ENCODE peak calls at places on chromosomes 16 and 17, in eight cellular contexts. P, O, S, F, L, A, Y and C are unnamed samples.

GRCh38 chr16:69579783-69580182 is 14.0 kb downstream of the NFAT5 start:
- DNase-seq in F (no peak), O (no peak), L (no peak), S (no peak), A (no peak), Y (no peak), P (no peak), C (no peak)

GRCh38 chr17:77842148-77842905 is 116.2 kb upstream of the TNRC6C start:
- DNase-seq in S (no peak), Y (peak), P (peak), L (no peak), F (no peak), O (peak), A (peak), C (no peak)

GRCh38 chr16:48499822-48500440 is 110.0 kb downstream of the N4BP1 start:
- DNase-seq in A (no peak), S (no peak), L (no peak), Y (peak), F (no peak), P (peak), O (no peak), C (no peak)

GRCh38 chr17:17008998-17009397 is 33.3 kb upstream of the MPRIP start:
- DNase-seq in Y (no peak), A (peak), F (no peak), S (no peak), P (no peak), L (no peak), O (no peak), C (no peak)

GRCh38 chr16:20884240-20884556 is 16.0 kb downstream of the DCUN1D3 start:
- DNase-seq in O (no peak), P (no peak), Y (no peak), S (no peak), L (no peak), F (no peak), A (no peak), C (no peak)

GRCh38 chr17:38844261-38844757 is 9.2 kb downstream of the RPL23 start:
- DNase-seq in A (no peak), S (no peak), F (no peak), Y (no peak), P (no peak), L (no peak), O (no peak), C (no peak)

GRCh38 chr17:43405861-43406260 is 7.1 kb downstream of the ARL4D start:
- DNase-seq in S (no peak), P (no peak), O (no peak), L (no peak), Y (no peak), A (no peak), F (no peak), C (no peak)

GRCh38 chr17:45170280-45170975 is 8.8 kb downstream of the HEXIM2 start:
- DNase-seq in P (no peak), A (no peak), Y (no peak), O (no peak), F (no peak), S (no peak), L (no peak), C (no peak)

GRCh38 chr17:32882029-32882428 is 5.1 kb upstream of the MYO1D start:
- DNase-seq in P (no peak), F (no peak), A (no peak), S (no peak), Y (no peak), L (no peak), O (no peak), C (no peak)

GRCh38 chr17:17567631-17568030 is 23.9 kb downstream of the PEMT start:
- DNase-seq in P (peak), F (no peak), O (no peak), L (no peak), A (peak), S (peak), Y (peak), C (no peak)

GRCh38 chr17:80931421-80932265 is 60.0 kb upstream of the CHMP6 start:
- DNase-seq in O (peak), L (no peak), F (no peak), P (no peak), Y (no peak), S (no peak), A (no peak), C (no peak)

GRCh38 chr16:88119881-88120280 is 168.6 kb downstream of the BANP start:
- DNase-seq in O (no peak), P (no peak), Y (no peak), L (no peak), F (no peak), A (no peak), S (no peak), C (no peak)

GRCh38 chr17:6796017-6796886 is 20.2 kb downstream of the FBXO39 start:
- DNase-seq in A (no peak), O (no peak), Y (no peak), S (no peak), F (no peak), L (no peak), P (no peak), C (no peak)

GRCh38 chr16:66130296-66130910 is 236.1 kb upstream of the CDH5 start:
- DNase-seq in F (no peak), L (no peak), A (no peak), O (no peak), P (no peak), Y (no peak), S (no peak), C (no peak)

GRCh38 chr17:7084058-7084457 is 4.0 kb upstream of the CLEC10A start:
- DNase-seq in A (no peak), P (peak), S (no peak), F (no peak), O (no peak), L (no peak), Y (no peak), C (no peak)

GRCh38 chr17:80927791-80928216 is 63.8 kb upstream of the CHMP6 start:
- DNase-seq in S (no peak), L (no peak), F (no peak), P (no peak), Y (peak), A (no peak), O (no peak), C (no peak)

GRCh38 chr17:75485688-75486087 is 29.3 kb downstream of the TMEM94 start:
- DNase-seq in O (no peak), Y (no peak), S (no peak), P (no peak), L (no peak), A (no peak), F (no peak), C (no peak)

GRCh38 chr17:75488693-75489510 is 26.4 kb downstream of the CASKIN2 start:
- DNase-seq in S (no peak), P (no peak), A (no peak), Y (no peak), O (no peak), L (no peak), F (no peak), C (no peak)

GRCh38 chr17:75486951-75487350 is 28.4 kb downstream of the CASKIN2 start:
- DNase-seq in F (no peak), A (no peak), S (no peak), P (no peak), Y (no peak), O (no peak), L (no peak), C (no peak)

GRCh38 chr17:75486151-75486550 is 29.2 kb downstream of the CASKIN2 start:
- DNase-seq in A (no peak), O (no peak), Y (no peak), F (no peak), S (no peak), P (no peak), L (no peak), C (no peak)

DNA sequence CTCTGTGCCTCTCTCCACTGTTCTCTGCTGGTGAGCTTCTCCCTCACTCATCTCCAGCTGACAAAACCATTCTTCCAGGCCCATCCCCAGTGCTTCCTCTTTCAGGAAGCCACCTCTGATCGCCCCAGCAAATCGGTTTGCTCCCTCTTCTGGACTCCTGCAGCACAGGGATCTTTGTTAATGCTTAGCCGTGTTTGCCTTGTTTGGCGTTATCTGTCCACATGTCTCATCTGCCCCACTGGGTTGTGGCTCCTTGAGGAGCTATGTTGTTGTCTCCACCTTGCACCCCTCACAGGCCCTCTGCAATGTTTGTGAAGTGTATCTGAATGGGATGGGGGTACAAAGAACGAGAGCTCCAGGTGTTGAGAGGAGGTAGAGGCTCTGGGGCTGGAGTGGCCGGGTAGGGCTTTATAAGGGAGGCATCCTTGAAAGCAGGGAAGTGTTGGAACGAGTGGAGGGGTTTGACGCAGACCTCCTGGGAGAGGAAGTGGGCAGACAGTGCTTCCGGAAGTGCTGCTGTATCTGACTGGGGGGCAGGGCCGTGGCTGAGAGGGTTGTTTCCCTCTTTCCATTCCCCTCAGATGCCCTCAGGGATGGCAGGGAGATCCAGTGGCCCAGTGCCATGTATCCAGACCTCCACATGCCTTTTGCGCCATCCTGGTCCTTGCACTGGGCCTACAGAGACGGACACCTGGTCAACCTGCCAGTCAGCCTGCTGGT is 27.8 kb downstream of the CASKIN2 start:
- DNase-seq in Y (peak), A (no peak), L (no peak), F (no peak), O (no peak), P (no peak), S (no peak), C (peak)
- TF ChIP-seq CTCF in Y (no peak), A (peak), L (no peak), F (no peak), O (no peak), P (no peak), S (no peak), C (no peak)

GRCh38 chr17:47850692-47851573 is at the start of gene SP6:
- DNase-seq in O (peak), A (peak), S (no peak), F (peak), Y (no peak), P (no peak), L (peak), C (peak)
- TF ChIP-seq CTCF in O (no peak), A (peak), S (no peak), F (peak), Y (no peak), P (peak), L (peak), C (no peak)

DNA sequence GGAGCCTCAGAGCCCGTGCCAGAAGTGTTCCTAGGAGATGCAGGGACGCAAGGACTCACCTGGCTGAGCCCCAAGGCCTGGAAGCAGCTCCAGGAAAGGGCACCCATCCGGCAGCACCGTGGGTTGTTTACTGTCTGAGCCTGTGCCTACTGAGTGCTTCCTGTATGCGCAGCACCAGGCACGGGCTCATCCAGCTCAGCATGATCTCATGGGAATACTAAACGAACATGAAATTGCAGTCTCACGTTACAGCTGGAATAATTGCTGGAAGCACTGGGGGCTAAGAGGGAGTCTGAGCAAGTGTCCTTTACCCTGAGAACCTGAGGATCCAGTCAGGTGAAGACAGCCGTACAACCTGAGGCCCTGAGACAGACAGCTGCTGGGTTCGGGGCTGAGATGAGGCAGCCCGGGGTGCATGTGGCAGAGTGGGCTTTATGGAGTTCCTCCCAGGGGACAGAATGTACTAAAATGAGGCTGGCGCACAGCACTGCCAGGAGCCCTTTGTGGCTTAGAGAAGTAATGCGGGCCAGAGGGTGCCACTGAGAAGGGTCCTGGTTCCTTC is 5.4 kb downstream of the CTRL start:
- DNase-seq in Y (no peak), S (no peak), A (no peak), O (peak), P (peak), F (no peak), L (no peak), C (no peak)
- TF ChIP-seq CTCF in Y (no peak), S (peak), A (no peak), O (peak), P (peak), F (no peak), L (no peak), C (no peak)

GRCh38 chr16:26569793-26570192 is 496.9 kb upstream of the C16orf82 start:
- DNase-seq in Y (no peak), F (peak), A (no peak), O (peak), L (no peak), P (no peak), S (no peak), C (peak)
- TF ChIP-seq CTCF in Y (no peak), F (peak), A (peak), O (no peak), L (peak), P (peak), S (no peak), C (peak)

DNA sequence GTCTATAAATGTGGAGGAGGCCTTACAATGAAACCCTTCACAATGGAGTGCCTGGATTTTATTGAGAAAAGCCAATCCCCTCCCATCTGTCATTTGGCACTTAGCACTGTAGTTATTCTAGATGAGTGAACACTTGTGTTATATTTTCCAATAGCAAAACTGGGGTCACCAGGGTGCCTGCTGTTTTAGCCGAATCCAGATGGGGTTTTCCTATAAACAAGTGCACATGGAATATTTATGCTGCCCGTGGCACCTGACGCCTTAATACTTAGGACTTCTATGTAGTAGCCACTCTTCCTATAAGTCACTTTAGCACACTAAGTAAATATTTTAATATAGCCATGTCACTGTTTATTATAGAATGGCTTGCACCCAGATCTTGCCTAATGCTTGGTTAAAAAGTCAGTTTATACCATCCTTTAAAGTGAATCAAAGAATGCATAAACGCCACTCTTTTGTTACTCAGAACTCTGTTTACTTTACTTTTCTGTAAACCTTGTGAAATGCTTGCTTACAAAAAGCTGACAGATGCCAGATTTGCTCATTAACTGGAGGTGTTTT is 193.0 kb upstream of the MYOCD start:
- DNase-seq in Y (peak), A (no peak), F (no peak), O (no peak), S (no peak), L (no peak), P (no peak), C (no peak)
- TF ChIP-seq CTCF in Y (no peak), A (no peak), F (no peak), O (no peak), S (no peak), L (no peak), P (no peak), C (no peak)

GRCh38 chr17:1643293-1643998 is 2.1 kb downstream of the SCARF1 start:
- DNase-seq in S (no peak), F (no peak), A (no peak), O (peak), L (peak), P (no peak), Y (no peak), C (peak)
- TF ChIP-seq CTCF in S (no peak), F (peak), A (no peak), O (no peak), L (peak), P (no peak), Y (no peak), C (no peak)

GRCh38 chr16:56603589-56603988 is 4.8 kb upstream of the MT2A start:
- DNase-seq in Y (no peak), L (peak), A (peak), O (peak), F (no peak), P (no peak), S (no peak), C (no peak)
- TF ChIP-seq CTCF in Y (no peak), L (peak), A (peak), O (no peak), F (peak), P (peak), S (peak), C (no peak)

GRCh38 chr16:85396879-85397871 is 215.9 kb upstream of the GSE1 start:
- DNase-seq in P (peak), F (no peak), L (no peak), O (peak), S (no peak), Y (peak), A (peak), C (no peak)
- TF ChIP-seq CTCF in P (no peak), F (no peak), L (no peak), O (no peak), S (no peak), Y (no peak), A (no peak), C (peak)

DNA sequence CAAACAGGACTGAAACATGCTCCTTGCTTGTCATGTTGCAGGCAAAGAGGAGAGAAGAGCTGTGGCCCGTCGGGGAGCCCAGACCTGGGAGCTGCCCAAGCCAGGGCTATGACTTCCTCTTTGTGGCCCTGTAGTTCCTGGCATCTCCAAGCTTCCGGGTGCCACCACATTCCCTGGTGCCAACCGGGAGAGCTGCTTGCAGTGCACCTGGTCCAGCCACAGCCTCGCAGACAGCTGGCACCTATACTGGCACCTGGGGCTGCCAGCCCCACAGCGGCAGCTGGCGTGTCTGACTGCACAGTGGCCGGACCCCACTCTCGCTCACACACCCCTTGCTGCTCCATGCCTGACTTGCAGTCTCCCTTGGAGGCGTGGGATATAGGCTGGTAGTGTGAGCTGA is 37.1 kb upstream of the FOXJ1 start:
- DNase-seq in S (no peak), O (no peak), Y (no peak), A (no peak), F (no peak), L (no peak), P (no peak), C (no peak)
- TF ChIP-seq CTCF in S (no peak), O (no peak), Y (no peak), A (no peak), F (no peak), L (no peak), P (no peak), C (no peak)

DNA sequence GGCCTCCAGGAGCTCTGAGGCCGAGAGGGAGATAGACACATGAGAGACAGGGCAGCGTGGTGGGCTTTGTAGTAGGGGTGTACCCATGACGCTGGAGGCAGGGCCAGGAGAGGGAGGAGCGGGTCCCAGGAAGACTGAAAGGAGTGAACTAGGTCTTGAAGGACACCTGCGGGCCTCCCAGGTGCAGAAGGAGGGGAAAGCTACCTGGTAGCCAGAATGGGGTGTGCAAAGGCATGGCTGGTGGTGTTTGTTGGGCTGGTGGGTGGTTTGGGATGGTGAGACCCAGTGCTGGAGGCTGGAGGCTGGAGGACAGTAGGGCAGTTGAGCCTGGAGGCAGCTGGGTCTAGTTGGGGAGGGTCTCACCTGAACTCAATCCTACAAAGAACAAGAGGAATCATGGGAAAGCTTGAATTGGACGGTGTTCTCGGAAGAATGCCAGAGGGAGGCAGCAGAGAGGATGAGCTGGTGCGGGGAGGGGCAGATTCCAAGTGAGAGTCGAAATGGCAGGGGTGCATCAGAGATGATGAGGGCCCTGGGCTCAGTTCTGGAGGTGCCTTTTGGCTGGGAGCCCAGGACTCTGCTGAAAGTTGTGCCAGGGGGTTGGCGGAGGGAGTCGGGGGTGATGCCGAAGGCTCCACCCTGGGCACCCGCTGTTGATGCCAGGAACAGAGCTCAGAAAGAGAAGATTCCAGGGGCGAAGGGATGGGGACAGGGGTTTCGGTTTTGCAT is 21.2 kb downstream of the C1QTNF1 start:
- DNase-seq in L (no peak), O (no peak), Y (peak), F (no peak), S (no peak), P (peak), A (no peak), C (peak)
- TF ChIP-seq CTCF in L (no peak), O (no peak), Y (no peak), F (no peak), S (no peak), P (no peak), A (no peak), C (no peak)